ENCODE peak calls at places on chromosome 19, in seven cellular contexts. L is cardiac muscle cell; S is NCI-H1417; O is stimulated activated CD4-positive, alpha-beta T cell treated with anti-CD3 and anti-CD28 coated beads, Interleukin-4, amount 100 ng/mL, for 48 hours; U is neural progenitor cell; Q is cardiac fibroblast; M is right lobe of liver. A is an unnamed sample.

GRCh38 chr19:49977111-49977510 is 16.1 kb upstream of the SIGLEC11 start:
- DNase-seq in Q (no peak), O (no peak), M (no peak), L (no peak), U (no peak), S (no peak), A (no peak)

GRCh38 chr19:38693380-38694223 is 46.2 kb downstream of the ACTN4 start:
- DNase-seq in L (peak), Q (peak), O (no peak), M (no peak), S (no peak), U (peak), A (peak)

GRCh38 chr19:4984448-4984990 is 15.6 kb downstream of the KDM4B start:
- DNase-seq in S (peak), Q (no peak), O (no peak), L (no peak), U (no peak), M (no peak), A (peak)

GRCh38 chr19:49004964-49005614 is 11.4 kb downstream of the RUVBL2 start:
- DNase-seq in L (no peak), M (no peak), U (no peak), O (no peak), S (no peak), Q (no peak), A (no peak)

GRCh38 chr19:44757057-44757734 is 8.7 kb downstream of the BCL3 start:
- DNase-seq in L (peak), U (peak), Q (peak), M (no peak), S (no peak), O (no peak), A (peak)

GRCh38 chr19:49691243-49692101 is 556 bp downstream of the CPT1C start:
- DNase-seq in O (no peak), Q (peak), M (no peak), L (peak), U (peak), S (peak), A (peak)

GRCh38 chr19:46963093-46963734 is 56.4 kb upstream of the NPAS1 start:
- DNase-seq in M (no peak), U (no peak), L (peak), O (no peak), S (no peak), Q (peak), A (no peak)

GRCh38 chr19:50835103-50835784 is 1.9 kb upstream of the KLK15 start:
- DNase-seq in U (no peak), M (no peak), L (peak), O (no peak), S (peak), Q (no peak), A (no peak)

GRCh38 chr19:55591555-55591954 is 7.8 kb downstream of the FIZ1 start:
- DNase-seq in Q (no peak), O (no peak), L (no peak), M (no peak), S (no peak), U (no peak), A (no peak)

GRCh38 chr19:46861691-46862503 is 1.1 kb downstream of the ARHGAP35 start:
- DNase-seq in L (no peak), Q (peak), O (no peak), U (peak), M (peak), S (peak), A (peak)

GRCh38 chr19:53511933-53512374 is 26.0 kb upstream of the ZNF331 start:
- DNase-seq in S (peak), M (no peak), O (peak), Q (peak), L (peak), U (peak), A (peak)

GRCh38 chr19:19039901-19040300 is 6.5 kb downstream of the ARMC6 start:
- DNase-seq in O (no peak), S (no peak), Q (no peak), U (no peak), M (no peak), L (no peak), A (no peak)

GRCh38 chr19:14434543-14435319 is 1.6 kb downstream of the PKN1 start:
- DNase-seq in Q (peak), L (peak), M (no peak), S (no peak), U (no peak), O (no peak), A (peak)

A was measured in nephron progenitor cell.